ENCODE peak calls at places on chromosomes 12 and 14, in five cellular contexts. I is left ventricle myocardium inferior, S is fibroblast of lung, T is IMR-90, X is right lobe of liver. J is an unnamed sample.

GRCh38 chr14:61222388-61222787 is 58.8 kb downstream of the TMEM30B start:
- DNase-seq in I (no peak), S (no peak), T (no peak), X (no peak), J (no peak)

GRCh38 chr12:57840701-57841100 is 5.8 kb downstream of the CTDSP2 start:
- DNase-seq in I (no peak), S (no peak), T (peak; percentile 50), X (no peak), J (no peak)

GRCh38 chr14:92108345-92109254 is 2.2 kb upstream of the ATXN3 start:
- DNase-seq in I (no peak), S (no peak), T (no peak), X (no peak), J (no peak)

GRCh38 chr12:22275847-22276246 is 58.7 kb downstream of the ST8SIA1 start:
- DNase-seq in I (peak; percentile 86), S (peak; percentile 100), T (peak; percentile 99), X (no peak), J (peak; percentile 91)

GRCh38 chr14:102474934-102475333 is 34.6 kb downstream of the ANKRD9 start:
- DNase-seq in I (peak; percentile 86), S (peak; percentile 73), T (peak; percentile 80), X (no peak), J (peak; percentile 95)

GRCh38 chr14:53183071-53183470 is 29.9 kb upstream of the DDHD1 start:
- DNase-seq in I (no peak), S (no peak), T (no peak), X (no peak), J (no peak)

GRCh38 chr14:73452341-73453191 is 5.8 kb downstream of the NUMB start:
- DNase-seq in I (no peak), S (peak; percentile 93), T (peak; percentile 97), X (no peak), J (no peak)

GRCh38 chr14:69259531-69260245 is at the start of gene GALNT16:
- DNase-seq in I (peak; percentile 43), S (no peak), T (peak; percentile 12), X (no peak), J (peak; percentile 49)

GRCh38 chr14:54622189-54622958 is 55.4 kb downstream of the SAMD4A start:
- DNase-seq in I (no peak), S (no peak), T (no peak), X (no peak), J (no peak)

GRCh38 chr14:55688566-55688965 is 108.6 kb downstream of the KTN1 start:
- DNase-seq in I (no peak), S (peak; percentile 6), T (no peak), X (no peak), J (no peak)

GRCh38 chr12:92942905-92943304 is 13.8 kb upstream of the EEA1 start:
- DNase-seq in I (no peak), S (peak; percentile 90), T (peak; percentile 84), X (no peak), J (no peak)

GRCh38 chr14:44300911-44301310 is 206.2 kb downstream of the FSCB start:
- DNase-seq in I (no peak), S (no peak), T (no peak), X (no peak), J (no peak)

GRCh38 chr12:19200261-19200660 is 70.7 kb downstream of the PLEKHA5 start:
- DNase-seq in I (no peak), S (no peak), T (peak; percentile 73), X (no peak), J (no peak)

GRCh38 chr14:89957791-89958190 is 2.1 kb downstream of the TDP1 start:
- DNase-seq in I (no peak), S (no peak), T (no peak), X (no peak), J (no peak)

GRCh38 chr12:57990241-57990883 is 49.0 kb downstream of the ATP23 start:
- DNase-seq in I (no peak), S (no peak), T (no peak), X (no peak), J (no peak)

GRCh38 chr12:87196329-87196728 is 832.9 kb downstream of the C12orf50 start:
- DNase-seq in I (no peak), S (peak; percentile 11), T (peak; percentile 5), X (no peak), J (no peak)

GRCh38 chr12:127260959-127261358 is 1006.0 kb upstream of the TMEM132C start:
- DNase-seq in I (no peak), S (no peak), T (peak; percentile 15), X (no peak), J (no peak)

GRCh38 chr14:89282191-89282590 is 134.8 kb downstream of the FOXN3 start:
- DNase-seq in I (no peak), S (no peak), T (no peak), X (no peak), J (no peak)

GRCh38 chr12:57887631-57888406 is 41.3 kb upstream of the CTDSP2 start:
- DNase-seq in I (no peak), S (peak; percentile 77), T (peak; percentile 55), X (no peak), J (no peak)

GRCh38 chr12:53761306-53761705 is 9.5 kb upstream of the CISTR start:
- DNase-seq in I (no peak), S (no peak), T (no peak), X (no peak), J (no peak)

GRCh38 chr12:57224973-57225679 is 4.4 kb upstream of the SHMT2 start:
- DNase-seq in I (peak; percentile 55), S (peak; percentile 32), T (no peak), X (peak; percentile 79), J (no peak)

DNA sequence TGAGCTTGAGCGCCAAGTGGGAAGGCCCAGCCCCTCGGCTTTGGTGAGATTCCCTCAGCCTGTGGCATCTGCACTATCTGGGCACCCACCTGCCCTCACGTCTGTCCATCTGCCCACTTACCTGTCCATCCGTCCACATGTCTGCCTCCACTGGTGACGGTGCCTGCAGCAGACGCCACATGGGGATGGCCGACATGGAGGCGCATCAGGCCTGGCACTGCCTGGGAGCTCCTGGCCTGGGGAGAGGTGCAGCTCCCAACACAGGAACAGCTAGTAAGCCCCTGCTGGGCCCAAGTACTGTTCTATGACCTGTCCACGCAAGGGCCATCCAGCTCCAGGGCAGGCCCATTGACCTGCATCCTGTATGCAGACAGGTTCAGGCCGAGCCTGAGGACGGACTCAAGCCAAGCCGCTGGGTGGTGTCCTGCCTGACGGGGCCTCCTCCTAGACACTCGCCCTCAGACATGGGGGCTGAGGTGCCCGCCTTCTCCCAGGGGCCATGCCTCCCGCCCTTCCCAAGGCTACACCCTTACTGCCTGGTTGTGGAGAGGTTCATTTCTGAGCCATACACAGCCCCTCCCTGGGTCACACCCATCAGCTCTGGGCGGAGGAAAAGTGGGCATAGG is 192.1 kb upstream of the C14orf180 start:
- DNase-seq in I (no peak), S (no peak), T (no peak), X (no peak), J (no peak)
- H3K4me1 ChIP-seq in I (peaks cover 23% of the 10 kb centered on the region), S (no peaks in the 10 kb centered on the region), T (no peaks in the 10 kb centered on the region), X (no peaks in the 10 kb centered on the region), J (no peaks in the 10 kb centered on the region)

DNA sequence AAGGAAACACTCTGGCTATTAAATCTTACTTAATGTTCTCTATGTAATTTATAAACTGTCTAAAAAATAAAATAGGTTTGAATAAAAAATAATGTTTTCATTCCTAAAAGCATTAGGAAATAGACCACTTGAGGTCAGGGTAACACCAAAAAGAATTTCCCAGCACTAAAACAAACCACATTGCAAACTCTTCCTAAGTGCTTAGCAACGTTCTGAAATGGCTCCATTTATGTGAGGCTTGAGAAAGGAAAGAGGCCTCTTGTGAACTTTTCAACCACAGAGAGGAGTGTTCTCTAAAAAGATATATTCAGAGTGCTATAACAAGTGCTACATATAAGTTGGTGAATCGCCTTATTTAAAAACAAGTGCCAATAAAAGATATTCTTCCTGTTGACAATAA is 42.7 kb downstream of the ALX1 start:
- DNase-seq in I (no peak), S (peak; percentile 8), T (no peak), X (no peak), J (no peak)
- TF ChIP-seq CTCF in I (no peak), S (no peak), T (no peak), X (no peak), J (no peak)

GRCh38 chr12:112126916-112127315 is 1.6 kb downstream of the TRAFD1 start:
- DNase-seq in I (no peak), S (peak; percentile 17), T (peak; percentile 59), X (no peak), J (no peak)
- H3K4me1 ChIP-seq in I (peaks cover 95% of the 10 kb centered on the region), S (peaks cover 24% of the 10 kb centered on the region), T (peaks cover 17% of the 10 kb centered on the region), X (peaks cover 40% of the 10 kb centered on the region), J (peaks cover 38% of the 10 kb centered on the region)

DNA sequence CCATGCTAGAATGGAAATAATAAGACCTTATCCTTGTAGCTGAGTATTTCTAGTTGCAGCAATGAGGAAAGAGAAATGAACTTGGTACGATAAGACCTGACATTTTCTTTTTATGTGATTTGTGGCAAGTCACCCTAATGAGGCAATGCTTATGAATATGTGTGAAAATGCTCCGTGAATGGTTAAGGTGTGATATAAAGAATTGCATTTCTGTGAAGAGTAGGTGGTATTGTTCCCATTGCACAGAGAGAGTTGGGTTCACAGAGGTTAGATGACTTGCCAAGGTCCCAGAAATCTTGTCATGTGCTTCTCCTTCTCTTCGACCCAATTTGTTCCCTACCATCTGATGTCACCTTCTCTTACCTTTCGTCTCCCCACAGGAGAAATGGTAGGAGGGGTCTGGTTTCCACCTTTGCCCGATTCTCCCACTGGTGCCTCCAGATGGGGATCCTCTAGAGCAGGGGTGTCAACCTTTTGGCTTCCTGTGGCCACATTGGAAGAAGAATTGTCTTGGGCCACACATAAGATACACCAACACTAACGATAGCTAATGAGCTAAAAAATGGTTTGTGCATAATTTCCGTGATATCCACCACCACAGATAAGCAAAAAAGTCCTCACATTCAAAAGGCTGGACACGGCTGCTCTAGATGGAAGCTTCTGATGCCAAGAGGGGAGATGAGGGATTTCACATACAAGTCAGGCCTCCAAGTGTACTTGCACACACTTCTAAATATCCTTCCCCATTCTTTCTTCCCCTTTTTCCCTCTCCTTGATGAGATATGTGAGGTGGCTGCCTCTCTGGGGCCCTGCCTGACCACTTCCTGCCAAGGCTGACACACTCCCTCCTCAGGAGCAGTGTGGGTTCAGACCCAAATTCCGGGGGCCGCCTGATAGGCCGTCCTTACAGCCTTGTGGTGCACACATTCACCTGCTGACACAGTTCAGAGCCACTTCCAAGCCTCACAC is 96.1 kb downstream of the PLXNC1 start:
- DNase-seq in I (no peak), S (no peak), T (no peak), X (peak; percentile 37), J (no peak)
- TF ChIP-seq CTCF in I (no peak), S (no peak), T (no peak), X (no peak), J (no peak)

GRCh38 chr14:35355981-35356839 is 48.3 kb downstream of the NFKBIA start:
- DNase-seq in I (no peak), S (no peak), T (peak; percentile 58), X (no peak), J (no peak)
- H3K4me1 ChIP-seq in I (peaks cover 28% of the 10 kb centered on the region), S (no peaks in the 10 kb centered on the region), T (peaks cover 9% of the 10 kb centered on the region), X (peaks cover 47% of the 10 kb centered on the region), J (no peaks in the 10 kb centered on the region)

GRCh38 chr12:125038976-125039625 is 26.1 kb upstream of the AACS start:
- DNase-seq in I (no peak), S (no peak), T (no peak), X (no peak), J (no peak)
- TF ChIP-seq CTCF in I (no peak), S (no peak), T (no peak), X (no peak), J (no peak)

J was measured in psoas muscle.